ENCODE peak calls at places on chromosomes 3 and 15, in six cellular contexts. Q is left ventricle myocardium superior; D is stimulated activated CD4-positive, alpha-beta T cell treated with anti-CD3 and anti-CD28 coated beads, Interleukin-4, amount 100 ng/mL, for 1 hour; Y is T-helper 1 cell; V is adrenal gland; L is progenitor cell of endocrine pancreas. N is an unnamed sample.

GRCh38 chr3:99678023-99678422 is 39.6 kb downstream of the COL8A1 start:
- DNase-seq in L (no peak), Q (no peak), D (no peak), V (no peak), Y (no peak), N (peak; percentile 88)

GRCh38 chr15:70504305-70504951 is 258.9 kb downstream of the UACA start:
- DNase-seq in L (no peak), Q (peak; percentile 71), Y (no peak), V (peak; percentile 55), D (no peak), N (peak; percentile 66)

GRCh38 chr3:120147072-120147871 is 53.0 kb upstream of the GSK3B start:
- DNase-seq in V (no peak), Y (peak; percentile 21), Q (no peak), D (peak; percentile 26), L (no peak), N (no peak)

GRCh38 chr3:11498646-11499045 is 145.1 kb downstream of the VGLL4 start:
- DNase-seq in D (no peak), L (no peak), Q (peak; percentile 80), Y (no peak), V (peak; percentile 74), N (peak; percentile 77)

GRCh38 chr15:36497903-36498302 is 81.5 kb upstream of the CDIN1 start:
- DNase-seq in D (no peak), L (no peak), V (no peak), Q (no peak), Y (no peak), N (no peak)

GRCh38 chr3:133158686-133159085 is 120.5 kb downstream of the TMEM108 start:
- DNase-seq in V (no peak), L (no peak), Q (no peak), Y (no peak), D (no peak), N (no peak)

GRCh38 chr3:185341616-185342457 is 21.1 kb upstream of the MAP3K13 start:
- DNase-seq in D (no peak), L (no peak), Q (no peak), Y (no peak), V (peak; percentile 82), N (no peak)

GRCh38 chr3:185935465-185936263 is 2.1 kb downstream of the TRA2B start:
- DNase-seq in Q (no peak), D (no peak), L (no peak), V (no peak), Y (no peak), N (no peak)

GRCh38 chr3:164233951-164234350 is 844.3 kb downstream of the SI start:
- DNase-seq in Y (no peak), Q (no peak), D (no peak), L (no peak), V (no peak), N (no peak)

GRCh38 chr3:184652465-184652864 is 59.4 kb downstream of the MAGEF1 start:
- DNase-seq in L (no peak), D (no peak), Q (peak; percentile 11), V (no peak), Y (no peak), N (no peak)

GRCh38 chr15:83890584-83890983 is 236.7 kb downstream of the ADAMTSL3 start:
- DNase-seq in L (no peak), Y (no peak), V (no peak), D (no peak), Q (no peak), N (no peak)

GRCh38 chr3:105527538-105527937 is 160.8 kb downstream of the ALCAM start:
- DNase-seq in Q (no peak), D (no peak), L (no peak), V (no peak), Y (no peak), N (no peak)

GRCh38 chr3:183489455-183490210 is 61.2 kb upstream of the MCF2L2 start:
- DNase-seq in V (no peak), L (no peak), Q (no peak), D (no peak), Y (no peak), N (peak; percentile 19)

GRCh38 chr3:64214002-64214696 is 11.1 kb downstream of the PRICKLE2 start:
- DNase-seq in Q (peak; percentile 88), D (no peak), V (no peak), Y (no peak), L (no peak), N (peak; percentile 86)

GRCh38 chr3:104596551-104596950 is 770.2 kb upstream of the ALCAM start:
- DNase-seq in L (no peak), Q (no peak), V (no peak), D (no peak), Y (no peak), N (peak; percentile 48)

GRCh38 chr15:20280933-20281463 is 260.6 kb downstream of the GOLGA6L6 start:
- DNase-seq in L (no peak), Y (no peak), V (no peak), D (no peak), Q (peak; percentile 41), N (no peak)

GRCh38 chr15:80492409-80492808 is 88.2 kb downstream of the ARNT2 start:
- DNase-seq in Q (no peak), V (no peak), D (no peak), Y (no peak), L (no peak), N (no peak)

GRCh38 chr3:117479095-117479494 is 769.5 kb downstream of the TUSC7 start:
- DNase-seq in V (no peak), Y (no peak), D (no peak), Q (no peak), L (no peak), N (no peak)

GRCh38 chr3:158470944-158471638 is 99.9 kb upstream of the MLF1 start:
- DNase-seq in Q (no peak), Y (no peak), L (no peak), D (no peak), V (no peak), N (peak; percentile 29)

GRCh38 chr15:99956022-99956775 is 223.0 kb upstream of the LYSMD4 start:
- DNase-seq in L (no peak), V (no peak), D (no peak), Q (no peak), Y (no peak), N (no peak)

GRCh38 chr15:96276438-96277210 is 53.9 kb upstream of the NR2F2 start:
- DNase-seq in Y (no peak), L (no peak), V (no peak), Q (no peak), D (no peak), N (peak; percentile 83)

GRCh38 chr3:36906504-36907149 is 38.2 kb downstream of the TRANK1 start:
- DNase-seq in V (no peak), D (no peak), Y (no peak), L (no peak), Q (no peak), N (no peak)

GRCh38 chr3:181549266-181549665 is 162.5 kb upstream of the SOX2 start:
- DNase-seq in Y (no peak), Q (no peak), D (no peak), L (no peak), V (no peak), N (no peak)

GRCh38 chr3:126267169-126267975 is 87.0 kb upstream of the ALDH1L1 start:
- DNase-seq in L (peak; percentile 64), Q (peak; percentile 89), Y (no peak), V (peak; percentile 55), D (no peak), N (peak; percentile 98)

GRCh38 chr3:172465281-172465680 is 17.0 kb upstream of the GHSR start:
- DNase-seq in Y (no peak), Q (no peak), V (no peak), L (no peak), D (no peak), N (no peak)

GRCh38 chr15:62469874-62470688 is 305.0 kb upstream of the C2CD4B start:
- DNase-seq in L (no peak), Q (peak; percentile 61), D (no peak), V (peak; percentile 14), Y (no peak), N (peak; percentile 87)

N was measured in EL.